ENCODE peak calls at places on chromosome 16, in six cellular contexts. E is sigmoid colon, S is heart right ventricle, Y is K562, A is tibial artery, K is gastrocnemius medialis. J is an unnamed sample.

GRCh38 chr16:57361384-57361783 is 2.8 kb downstream of the CCL22 start:
- DNase-seq in E (no peak), K (no peak), Y (no peak), A (peak; percentile 44), S (no peak), J (no peak)

GRCh38 chr16:74923766-74924460 is 61.0 kb downstream of the WDR59 start:
- DNase-seq in E (no peak), S (no peak), A (no peak), K (no peak), Y (no peak), J (no peak)

GRCh38 chr16:80174416-80174815 is 366.4 kb upstream of the DYNLRB2 start:
- DNase-seq in Y (no peak), K (no peak), A (no peak), S (no peak), E (no peak), J (no peak)

GRCh38 chr16:53805113-53805512 is 101.2 kb downstream of the FTO start:
- DNase-seq in S (no peak), E (no peak), Y (no peak), K (no peak), A (no peak), J (no peak)

GRCh38 chr16:67011274-67011673 is 17.7 kb upstream of the CBFB start:
- DNase-seq in K (no peak), S (no peak), E (no peak), Y (no peak), A (no peak), J (no peak)

GRCh38 chr16:23784811-23785447 is 30.1 kb downstream of the CHP2 start:
- DNase-seq in E (no peak), Y (peak; percentile 84), K (no peak), S (no peak), A (no peak), J (no peak)

GRCh38 chr16:8391219-8391757 is 199.0 kb downstream of the TMEM114 start:
- DNase-seq in E (no peak), Y (no peak), A (no peak), S (no peak), K (no peak), J (no peak)

GRCh38 chr16:83137326-83137770 is 510.6 kb downstream of the CDH13 start:
- DNase-seq in S (no peak), A (no peak), Y (no peak), E (no peak), K (no peak), J (no peak)

GRCh38 chr16:83973581-83974385 is 5.7 kb downstream of the NECAB2 start:
- DNase-seq in E (no peak), Y (no peak), A (no peak), S (no peak), K (no peak), J (no peak)

GRCh38 chr16:75258807-75259141 is 7.3 kb upstream of the BCAR1 start:
- DNase-seq in E (no peak), S (no peak), Y (no peak), A (no peak), K (no peak), J (no peak)

GRCh38 chr16:26510924-26511323 is 555.8 kb upstream of the C16orf82 start:
- DNase-seq in K (no peak), S (no peak), Y (no peak), E (no peak), A (no peak), J (no peak)

GRCh38 chr16:57801856-57802634 is at the start of gene KIFC3:
- DNase-seq in S (peak; percentile 91), A (peak; percentile 92), Y (peak; percentile 91), K (peak; percentile 31), E (peak; percentile 92), J (no peak)

GRCh38 chr16:86929149-86929871 is 351.0 kb downstream of the FOXL1 start:
- DNase-seq in A (peak; percentile 73), E (no peak), S (peak; percentile 43), K (no peak), Y (peak; percentile 80), J (no peak)

GRCh38 chr16:19382084-19382801 is 35.4 kb upstream of the TMC5 start:
- DNase-seq in E (no peak), Y (no peak), K (no peak), S (no peak), A (no peak), J (no peak)

GRCh38 chr16:67462279-67462655 is 18.7 kb downstream of the ATP6V0D1 start:
- DNase-seq in S (no peak), E (no peak), Y (no peak), K (no peak), A (no peak), J (no peak)

GRCh38 chr16:85490971-85491771 is 122.0 kb upstream of the GSE1 start:
- DNase-seq in K (no peak), Y (peak; percentile 81), E (no peak), S (no peak), A (no peak), J (peak; percentile 34)

GRCh38 chr16:51343411-51343810 is 192.3 kb upstream of the SALL1 start:
- DNase-seq in A (no peak), S (no peak), E (no peak), K (no peak), Y (no peak), J (no peak)

GRCh38 chr16:31874354-31875111 is 926 bp downstream of the ZNF267 start:
- DNase-seq in K (no peak), E (no peak), Y (peak; percentile 55), S (no peak), A (no peak), J (peak; percentile 41)

GRCh38 chr16:85983606-85984005 is 84.6 kb downstream of the IRF8 start:
- DNase-seq in S (no peak), A (no peak), K (no peak), E (peak; percentile 57), Y (no peak), J (no peak)

GRCh38 chr16:26672206-26672605 is 394.5 kb upstream of the C16orf82 start:
- DNase-seq in K (no peak), A (no peak), E (no peak), S (no peak), Y (no peak), J (no peak)

GRCh38 chr16:4175849-4176248 is 59.6 kb upstream of the ADCY9 start:
- DNase-seq in K (no peak), A (no peak), Y (no peak), E (no peak), S (no peak), J (no peak)

GRCh38 chr16:27368358-27368722 is 33.6 kb upstream of the IL21R start:
- DNase-seq in S (no peak), A (no peak), Y (no peak), E (no peak), K (no peak), J (no peak)

GRCh38 chr16:57379579-57379978 is 7.3 kb downstream of the CX3CL1 start:
- DNase-seq in A (no peak), Y (no peak), K (no peak), S (no peak), E (no peak), J (no peak)

GRCh38 chr16:15748654-15749053 is 98.6 kb downstream of the NDE1 start:
- DNase-seq in K (no peak), A (no peak), E (no peak), S (no peak), Y (no peak), J (no peak)

GRCh38 chr16:15749371-15749770 is 99.3 kb downstream of the NDE1 start:
- DNase-seq in S (no peak), Y (no peak), A (no peak), E (no peak), K (no peak), J (no peak)

GRCh38 chr16:15751940-15752339 is 101.9 kb downstream of the NDE1 start:
- DNase-seq in K (no peak), A (no peak), S (no peak), E (no peak), Y (no peak), J (no peak)

GRCh38 chr16:15747937-15748336 is 97.9 kb downstream of the NDE1 start:
- DNase-seq in Y (no peak), A (no peak), S (no peak), E (no peak), K (no peak), J (no peak)

DNA sequence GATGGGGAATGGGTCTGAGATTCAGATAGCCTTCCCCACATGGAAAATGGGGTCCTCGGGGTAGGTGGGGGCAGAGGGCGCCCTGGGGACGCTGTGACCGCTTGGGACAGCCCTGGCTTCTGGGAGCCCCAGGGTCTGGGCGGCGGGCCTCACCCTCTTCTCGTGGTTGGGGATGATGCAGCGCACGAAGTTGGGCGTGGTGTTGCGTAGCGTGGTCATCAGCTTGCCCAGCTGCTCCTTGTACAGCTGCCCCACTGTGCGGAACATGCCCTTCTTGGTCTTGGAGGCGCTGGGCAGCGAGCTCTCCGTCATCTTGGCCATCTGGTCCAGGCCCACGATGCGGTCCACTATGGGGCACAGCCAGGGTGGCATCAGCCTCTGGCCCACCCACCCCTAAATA is 99.9 kb downstream of the NDE1 start:
- DNase-seq in S (no peak), E (no peak), A (no peak), K (no peak), Y (no peak), J (no peak)
- H3K27me3 ChIP-seq in S (no peaks in the 10 kb centered on the region), E (no peaks in the 10 kb centered on the region), A (no peaks in the 10 kb centered on the region), K (no peaks in the 10 kb centered on the region), Y (peaks cover 20% of the 10 kb centered on the region), J (no peaks in the 10 kb centered on the region)

GRCh38 chr16:10944249-10945064 is at the start of gene CLEC16A:
- DNase-seq in Y (peak; percentile 98), S (peak; percentile 98), K (peak; percentile 97), E (peak; percentile 99), A (peak; percentile 99), J (peak; percentile 98)
- TF ChIP-seq CTCF in Y (no peak), S (no peak), K (peak; percentile 19), E (no peak), A (no peak), J (no peak)

GRCh38 chr16:56192644-56192960 is 1.3 kb downstream of the GNAO1 start:
- DNase-seq in A (no peak), E (no peak), K (no peak), Y (no peak), S (no peak), J (no peak)
- H3K27me3 ChIP-seq in A (no peaks in the 10 kb centered on the region), E (no peaks in the 10 kb centered on the region), K (peaks cover 43% of the 10 kb centered on the region), Y (peaks cover 27% of the 10 kb centered on the region), S (peaks cover 85% of the 10 kb centered on the region), J (peaks cover 3% of the 10 kb centered on the region)

GRCh38 chr16:12219992-12220391 is 243.5 kb downstream of the SNX29 start:
- DNase-seq in Y (no peak), K (no peak), E (no peak), S (no peak), A (no peak), J (no peak)
- TF ChIP-seq CTCF in Y (no peak), K (no peak), E (no peak), S (no peak), A (no peak), J (no peak)

GRCh38 chr16:55478827-55479559 is at the start of gene MMP2:
- DNase-seq in E (peak; percentile 93), S (peak; percentile 81), K (peak; percentile 69), Y (no peak), A (peak; percentile 86), J (no peak)

GRCh38 chr16:55479560-55480197 is 681 bp downstream of the MMP2 start:
- DNase-seq in A (no peak), S (no peak), K (no peak), Y (no peak), E (no peak), J (no peak)

GRCh38 chr16:55475919-55476318 is 3.1 kb upstream of the MMP2 start:
- DNase-seq in S (no peak), A (no peak), Y (no peak), K (peak; percentile 39), E (no peak), J (no peak)

GRCh38 chr16:55474821-55475220 is 4.2 kb upstream of the MMP2 start:
- DNase-seq in A (no peak), K (no peak), E (no peak), Y (no peak), S (no peak), J (no peak)

GRCh38 chr16:55476625-55477533 is 2.1 kb upstream of the MMP2 start:
- DNase-seq in K (peak; percentile 48), E (peak; percentile 86), S (peak; percentile 67), Y (no peak), A (no peak), J (no peak)
- H3K27me3 ChIP-seq in K (peaks cover 12% of the 10 kb centered on the region), E (peaks cover 2% of the 10 kb centered on the region), S (peaks cover 41% of the 10 kb centered on the region), Y (peaks cover 8% of the 10 kb centered on the region), A (no peaks in the 10 kb centered on the region), J (peaks cover 2% of the 10 kb centered on the region)